ENCODE peak calls at places on chromosomes 3 and 15, in ten cellular contexts. One of them, this sample, is unnamed. For H3K27me3, the result is how much of the 10 kb centered on the place peaks cover.

GRCh38 chr15:94263341-94264273 is 32.2 kb downstream of the MCTP2 start:
- DNase-seq in sigmoid colon: no peak
- DNase-seq in brain microvascular endothelial cell: peak
- DNase-seq in AG04450: no peak
- DNase-seq in ovary: no peak
- DNase-seq in psoas muscle: no peak
- DNase-seq in esophagus squamous epithelium: no peak
- DNase-seq in lower lobe of right lung: no peak
- DNase-seq in IMR-90: peak
- DNase-seq in H9: no peak
- DNase-seq in this sample: no peak

GRCh38 chr3:126065876-126066275 is 18.0 kb downstream of the SLC41A3 start:
- DNase-seq in psoas muscle: no peak
- DNase-seq in brain microvascular endothelial cell: no peak
- DNase-seq in sigmoid colon: no peak
- DNase-seq in ovary: no peak
- DNase-seq in esophagus squamous epithelium: no peak
- DNase-seq in AG04450: no peak
- DNase-seq in IMR-90: no peak
- DNase-seq in lower lobe of right lung: no peak
- DNase-seq in H9: no peak
- DNase-seq in this sample: no peak

GRCh38 chr3:179706233-179706632 is 53.4 kb downstream of the USP13 start:
- DNase-seq in esophagus squamous epithelium: no peak
- DNase-seq in ovary: no peak
- DNase-seq in H9: no peak
- DNase-seq in AG04450: no peak
- DNase-seq in IMR-90: peak
- DNase-seq in lower lobe of right lung: no peak
- DNase-seq in sigmoid colon: no peak
- DNase-seq in brain microvascular endothelial cell: no peak
- DNase-seq in psoas muscle: peak
- DNase-seq in this sample: no peak

GRCh38 chr15:25406846-25407245 is 32.0 kb downstream of the UBE3A start:
- DNase-seq in psoas muscle: no peak
- DNase-seq in IMR-90: no peak
- DNase-seq in esophagus squamous epithelium: no peak
- DNase-seq in H9: no peak
- DNase-seq in AG04450: no peak
- DNase-seq in sigmoid colon: no peak
- DNase-seq in brain microvascular endothelial cell: no peak
- DNase-seq in ovary: no peak
- DNase-seq in lower lobe of right lung: no peak
- DNase-seq in this sample: no peak

GRCh38 chr3:158531334-158531733 is 39.7 kb upstream of the MLF1 start:
- DNase-seq in esophagus squamous epithelium: no peak
- DNase-seq in brain microvascular endothelial cell: no peak
- DNase-seq in sigmoid colon: no peak
- DNase-seq in IMR-90: no peak
- DNase-seq in H9: no peak
- DNase-seq in AG04450: no peak
- DNase-seq in psoas muscle: no peak
- DNase-seq in lower lobe of right lung: no peak
- DNase-seq in ovary: no peak
- DNase-seq in this sample: no peak

GRCh38 chr15:48802867-48803266 is 8.0 kb downstream of the CEP152 start:
- DNase-seq in brain microvascular endothelial cell: peak
- DNase-seq in AG04450: peak
- DNase-seq in lower lobe of right lung: no peak
- DNase-seq in sigmoid colon: no peak
- DNase-seq in ovary: no peak
- DNase-seq in psoas muscle: no peak
- DNase-seq in H9: no peak
- DNase-seq in IMR-90: peak
- DNase-seq in esophagus squamous epithelium: no peak
- DNase-seq in this sample: no peak

GRCh38 chr3:15172806-15173205 is 33.2 kb upstream of the CAPN7 start:
- DNase-seq in esophagus squamous epithelium: no peak
- DNase-seq in H9: no peak
- DNase-seq in sigmoid colon: no peak
- DNase-seq in brain microvascular endothelial cell: no peak
- DNase-seq in lower lobe of right lung: no peak
- DNase-seq in AG04450: no peak
- DNase-seq in ovary: no peak
- DNase-seq in IMR-90: no peak
- DNase-seq in psoas muscle: no peak
- DNase-seq in this sample: no peak

GRCh38 chr3:195764961-195765706 is 44.4 kb downstream of the MUC20 start:
- DNase-seq in AG04450: no peak
- DNase-seq in psoas muscle: peak
- DNase-seq in IMR-90: no peak
- DNase-seq in ovary: no peak
- DNase-seq in H9: no peak
- DNase-seq in brain microvascular endothelial cell: no peak
- DNase-seq in lower lobe of right lung: peak
- DNase-seq in sigmoid colon: no peak
- DNase-seq in esophagus squamous epithelium: no peak
- DNase-seq in this sample: no peak

GRCh38 chr3:180267202-180267843 is 230.6 kb upstream of the PEX5L start:
- DNase-seq in esophagus squamous epithelium: no peak
- DNase-seq in ovary: no peak
- DNase-seq in psoas muscle: no peak
- DNase-seq in sigmoid colon: no peak
- DNase-seq in H9: no peak
- DNase-seq in IMR-90: no peak
- DNase-seq in lower lobe of right lung: no peak
- DNase-seq in AG04450: no peak
- DNase-seq in brain microvascular endothelial cell: no peak
- DNase-seq in this sample: no peak

GRCh38 chr3:69806735-69807438 is 67.6 kb downstream of the MITF start:
- DNase-seq in H9: no peak
- DNase-seq in esophagus squamous epithelium: no peak
- DNase-seq in AG04450: no peak
- DNase-seq in ovary: no peak
- DNase-seq in psoas muscle: no peak
- DNase-seq in IMR-90: peak
- DNase-seq in sigmoid colon: no peak
- DNase-seq in brain microvascular endothelial cell: peak
- DNase-seq in lower lobe of right lung: no peak
- DNase-seq in this sample: no peak

GRCh38 chr3:78140866-78141658 is 1101.2 kb downstream of the ROBO2 start:
- DNase-seq in sigmoid colon: no peak
- DNase-seq in esophagus squamous epithelium: no peak
- DNase-seq in H9: no peak
- DNase-seq in ovary: no peak
- DNase-seq in brain microvascular endothelial cell: peak
- DNase-seq in IMR-90: peak
- DNase-seq in AG04450: peak
- DNase-seq in lower lobe of right lung: no peak
- DNase-seq in psoas muscle: no peak
- DNase-seq in this sample: no peak

GRCh38 chr15:73870700-73871408 is 2.5 kb upstream of the TBC1D21 start:
- DNase-seq in brain microvascular endothelial cell: peak
- DNase-seq in H9: no peak
- DNase-seq in AG04450: no peak
- DNase-seq in psoas muscle: peak
- DNase-seq in sigmoid colon: no peak
- DNase-seq in esophagus squamous epithelium: no peak
- DNase-seq in IMR-90: peak
- DNase-seq in lower lobe of right lung: peak
- DNase-seq in ovary: peak
- DNase-seq in this sample: no peak

GRCh38 chr15:86155551-86155950 is 75.9 kb downstream of the AGBL1 start:
- DNase-seq in AG04450: no peak
- DNase-seq in IMR-90: no peak
- DNase-seq in brain microvascular endothelial cell: no peak
- DNase-seq in sigmoid colon: no peak
- DNase-seq in ovary: no peak
- DNase-seq in psoas muscle: no peak
- DNase-seq in esophagus squamous epithelium: no peak
- DNase-seq in H9: no peak
- DNase-seq in lower lobe of right lung: no peak
- DNase-seq in this sample: no peak

GRCh38 chr15:25790003-25790660 is 73.0 kb downstream of the ATP10A start:
- DNase-seq in IMR-90: peak
- DNase-seq in brain microvascular endothelial cell: peak
- DNase-seq in ovary: peak
- DNase-seq in lower lobe of right lung: no peak
- DNase-seq in sigmoid colon: peak
- DNase-seq in AG04450: peak
- DNase-seq in esophagus squamous epithelium: no peak
- DNase-seq in H9: no peak
- DNase-seq in psoas muscle: no peak
- DNase-seq in this sample: no peak

GRCh38 chr15:36544518-36545383 is 34.7 kb upstream of the CDIN1 start:
- DNase-seq in IMR-90: no peak
- DNase-seq in esophagus squamous epithelium: no peak
- DNase-seq in brain microvascular endothelial cell: no peak
- DNase-seq in psoas muscle: no peak
- DNase-seq in H9: no peak
- DNase-seq in lower lobe of right lung: no peak
- DNase-seq in sigmoid colon: no peak
- DNase-seq in ovary: no peak
- DNase-seq in AG04450: no peak
- DNase-seq in this sample: no peak

GRCh38 chr3:127761101-127761802 is 61.1 kb downstream of the MGLL start:
- DNase-seq in H9: no peak
- DNase-seq in psoas muscle: peak
- DNase-seq in esophagus squamous epithelium: no peak
- DNase-seq in ovary: no peak
- DNase-seq in IMR-90: no peak
- DNase-seq in sigmoid colon: no peak
- DNase-seq in lower lobe of right lung: peak
- DNase-seq in AG04450: no peak
- DNase-seq in brain microvascular endothelial cell: no peak
- DNase-seq in this sample: no peak

GRCh38 chr3:131501949-131502348 is 822 bp downstream of the MRPL3 start:
- DNase-seq in IMR-90: no peak
- DNase-seq in lower lobe of right lung: no peak
- DNase-seq in psoas muscle: no peak
- DNase-seq in AG04450: no peak
- DNase-seq in esophagus squamous epithelium: no peak
- DNase-seq in brain microvascular endothelial cell: no peak
- DNase-seq in ovary: no peak
- DNase-seq in sigmoid colon: no peak
- DNase-seq in H9: no peak
- DNase-seq in this sample: no peak

GRCh38 chr3:27728195-27729087 is 6.3 kb upstream of the EOMES start:
- DNase-seq in sigmoid colon: no peak
- DNase-seq in H9: peak
- DNase-seq in psoas muscle: no peak
- DNase-seq in IMR-90: no peak
- DNase-seq in ovary: no peak
- DNase-seq in esophagus squamous epithelium: no peak
- DNase-seq in brain microvascular endothelial cell: no peak
- DNase-seq in AG04450: no peak
- DNase-seq in lower lobe of right lung: no peak
- DNase-seq in this sample: no peak
- H3K27me3 ChIP-seq in sigmoid colon: half or more
- H3K27me3 ChIP-seq in H9: half or more
- H3K27me3 ChIP-seq in psoas muscle: under half
- H3K27me3 ChIP-seq in IMR-90: half or more
- H3K27me3 ChIP-seq in ovary: under half
- H3K27me3 ChIP-seq in esophagus squamous epithelium: half or more
- H3K27me3 ChIP-seq in brain microvascular endothelial cell: half or more
- H3K27me3 ChIP-seq in AG04450: half or more
- H3K27me3 ChIP-seq in lower lobe of right lung: half or more
- H3K27me3 ChIP-seq in this sample: under half

GRCh38 chr3:100893590-100893989 is 99.6 kb downstream of the ABI3BP start:
- DNase-seq in esophagus squamous epithelium: no peak
- DNase-seq in lower lobe of right lung: peak
- DNase-seq in ovary: peak
- DNase-seq in AG04450: no peak
- DNase-seq in H9: peak
- DNase-seq in IMR-90: peak
- DNase-seq in brain microvascular endothelial cell: peak
- DNase-seq in sigmoid colon: no peak
- DNase-seq in psoas muscle: no peak
- DNase-seq in this sample: no peak
- TF ChIP-seq CTCF in esophagus squamous epithelium: peak
- TF ChIP-seq CTCF in lower lobe of right lung: peak
- TF ChIP-seq CTCF in ovary: no peak
- TF ChIP-seq CTCF in AG04450: peak
- TF ChIP-seq CTCF in H9: peak
- TF ChIP-seq CTCF in IMR-90: peak
- TF ChIP-seq CTCF in brain microvascular endothelial cell: peak
- TF ChIP-seq CTCF in sigmoid colon: peak
- TF ChIP-seq CTCF in psoas muscle: no peak
- TF ChIP-seq CTCF in this sample: peak

GRCh38 chr3:197355713-197356112 is 57.3 kb upstream of the DLG1 start:
- DNase-seq in brain microvascular endothelial cell: no peak
- DNase-seq in IMR-90: no peak
- DNase-seq in AG04450: no peak
- DNase-seq in sigmoid colon: no peak
- DNase-seq in lower lobe of right lung: no peak
- DNase-seq in esophagus squamous epithelium: no peak
- DNase-seq in ovary: no peak
- DNase-seq in H9: no peak
- DNase-seq in psoas muscle: no peak
- DNase-seq in this sample: no peak
- H3K27ac ChIP-seq in brain microvascular endothelial cell: no peak
- H3K27ac ChIP-seq in IMR-90: no peak
- H3K27ac ChIP-seq in AG04450: no peak
- H3K27ac ChIP-seq in sigmoid colon: no peak
- H3K27ac ChIP-seq in lower lobe of right lung: no peak
- H3K27ac ChIP-seq in esophagus squamous epithelium: no peak
- H3K27ac ChIP-seq in ovary: no peak
- H3K27ac ChIP-seq in H9: no peak
- H3K27ac ChIP-seq in psoas muscle: peak
- H3K27ac ChIP-seq in this sample: no peak

GRCh38 chr3:41682996-41683395 is 278.9 kb downstream of the ULK4 start:
- DNase-seq in H9: no peak
- DNase-seq in sigmoid colon: no peak
- DNase-seq in lower lobe of right lung: no peak
- DNase-seq in brain microvascular endothelial cell: peak
- DNase-seq in IMR-90: peak
- DNase-seq in AG04450: peak
- DNase-seq in esophagus squamous epithelium: no peak
- DNase-seq in ovary: no peak
- DNase-seq in psoas muscle: no peak
- DNase-seq in this sample: no peak

GRCh38 chr3:41683666-41684350 is 278.1 kb downstream of the ULK4 start:
- DNase-seq in AG04450: no peak
- DNase-seq in psoas muscle: no peak
- DNase-seq in esophagus squamous epithelium: no peak
- DNase-seq in lower lobe of right lung: no peak
- DNase-seq in brain microvascular endothelial cell: no peak
- DNase-seq in H9: no peak
- DNase-seq in ovary: no peak
- DNase-seq in IMR-90: peak
- DNase-seq in sigmoid colon: no peak
- DNase-seq in this sample: no peak

GRCh38 chr3:41674449-41674848 is 287.5 kb downstream of the ULK4 start:
- DNase-seq in H9: no peak
- DNase-seq in sigmoid colon: no peak
- DNase-seq in brain microvascular endothelial cell: no peak
- DNase-seq in lower lobe of right lung: no peak
- DNase-seq in ovary: no peak
- DNase-seq in esophagus squamous epithelium: no peak
- DNase-seq in AG04450: no peak
- DNase-seq in psoas muscle: no peak
- DNase-seq in IMR-90: peak
- DNase-seq in this sample: no peak

GRCh38 chr3:41681479-41681878 is 280.4 kb downstream of the ULK4 start:
- DNase-seq in AG04450: peak
- DNase-seq in lower lobe of right lung: no peak
- DNase-seq in sigmoid colon: no peak
- DNase-seq in H9: no peak
- DNase-seq in brain microvascular endothelial cell: peak
- DNase-seq in ovary: no peak
- DNase-seq in esophagus squamous epithelium: no peak
- DNase-seq in IMR-90: peak
- DNase-seq in psoas muscle: no peak
- DNase-seq in this sample: no peak

GRCh38 chr3:41679412-41679811 is 282.5 kb downstream of the ULK4 start:
- DNase-seq in psoas muscle: no peak
- DNase-seq in IMR-90: peak
- DNase-seq in H9: no peak
- DNase-seq in lower lobe of right lung: no peak
- DNase-seq in brain microvascular endothelial cell: no peak
- DNase-seq in sigmoid colon: no peak
- DNase-seq in esophagus squamous epithelium: no peak
- DNase-seq in AG04450: peak
- DNase-seq in ovary: no peak
- DNase-seq in this sample: no peak
- H3K27me3 ChIP-seq in psoas muscle: under half
- H3K27me3 ChIP-seq in IMR-90: under half
- H3K27me3 ChIP-seq in H9: under half
- H3K27me3 ChIP-seq in lower lobe of right lung: under half
- H3K27me3 ChIP-seq in brain microvascular endothelial cell: under half
- H3K27me3 ChIP-seq in sigmoid colon: under half
- H3K27me3 ChIP-seq in esophagus squamous epithelium: under half
- H3K27me3 ChIP-seq in AG04450: under half
- H3K27me3 ChIP-seq in ovary: under half
- H3K27me3 ChIP-seq in this sample: under half